ENCODE peak calls at places on chromosomes 2 and 18, in six cellular contexts. One of them, this sample, is unnamed.

GRCh38 chr2:28155627-28156026 is 237.0 kb upstream of the FOSL2 start:
- DNase-seq in glutamatergic neuron: no peak
- DNase-seq in type B pancreatic cell: no peak
- DNase-seq in H9: no peak
- DNase-seq in endothelial cell of umbilical vein: no peak
- DNase-seq in MM.1S: no peak
- DNase-seq in this sample: no peak

GRCh38 chr2:18299423-18300212 is 260.8 kb downstream of the RDH14 start:
- DNase-seq in glutamatergic neuron: no peak
- DNase-seq in type B pancreatic cell: no peak
- DNase-seq in H9: peak; percentile 31
- DNase-seq in endothelial cell of umbilical vein: peak; percentile 94
- DNase-seq in MM.1S: no peak
- DNase-seq in this sample: no peak

GRCh38 chr2:68987051-68987503 is 12.6 kb downstream of the GKN1 start:
- DNase-seq in glutamatergic neuron: no peak
- DNase-seq in type B pancreatic cell: no peak
- DNase-seq in H9: no peak
- DNase-seq in endothelial cell of umbilical vein: no peak
- DNase-seq in MM.1S: no peak
- DNase-seq in this sample: no peak

GRCh38 chr18:9734189-9734588 is 26.1 kb downstream of the RAB31 start:
- DNase-seq in glutamatergic neuron: no peak
- DNase-seq in type B pancreatic cell: peak; percentile 53
- DNase-seq in H9: no peak
- DNase-seq in endothelial cell of umbilical vein: no peak
- DNase-seq in MM.1S: no peak
- DNase-seq in this sample: no peak

GRCh38 chr18:22254088-22254487 is 84.7 kb downstream of the GATA6 start:
- DNase-seq in glutamatergic neuron: no peak
- DNase-seq in type B pancreatic cell: no peak
- DNase-seq in H9: no peak
- DNase-seq in endothelial cell of umbilical vein: no peak
- DNase-seq in MM.1S: no peak
- DNase-seq in this sample: no peak

GRCh38 chr2:218067523-218067922 is 1.5 kb upstream of the RUFY4 start:
- DNase-seq in glutamatergic neuron: no peak
- DNase-seq in type B pancreatic cell: peak; percentile 67
- DNase-seq in H9: peak; percentile 21
- DNase-seq in endothelial cell of umbilical vein: no peak
- DNase-seq in MM.1S: no peak
- DNase-seq in this sample: no peak

GRCh38 chr2:236250909-236251579 is 13.2 kb downstream of the ASB18 start:
- DNase-seq in glutamatergic neuron: no peak
- DNase-seq in type B pancreatic cell: peak; percentile 32
- DNase-seq in H9: no peak
- DNase-seq in endothelial cell of umbilical vein: peak; percentile 83
- DNase-seq in MM.1S: no peak
- DNase-seq in this sample: no peak

GRCh38 chr2:50712569-50712968 is 319.4 kb downstream of the NRXN1 start:
- DNase-seq in glutamatergic neuron: no peak
- DNase-seq in type B pancreatic cell: no peak
- DNase-seq in H9: no peak
- DNase-seq in endothelial cell of umbilical vein: no peak
- DNase-seq in MM.1S: no peak
- DNase-seq in this sample: no peak

GRCh38 chr2:20242727-20243377 is 17.9 kb upstream of the SDC1 start:
- DNase-seq in glutamatergic neuron: no peak
- DNase-seq in type B pancreatic cell: no peak
- DNase-seq in H9: peak; percentile 72
- DNase-seq in endothelial cell of umbilical vein: no peak
- DNase-seq in MM.1S: no peak
- DNase-seq in this sample: no peak

GRCh38 chr2:152715854-152716428 is 1.3 kb downstream of the PRPF40A start:
- DNase-seq in glutamatergic neuron: peak; percentile 56
- DNase-seq in type B pancreatic cell: no peak
- DNase-seq in H9: peak; percentile 57
- DNase-seq in endothelial cell of umbilical vein: peak; percentile 25
- DNase-seq in MM.1S: peak; percentile 32
- DNase-seq in this sample: no peak

GRCh38 chr18:48676756-48677368 is 138.0 kb downstream of the CTIF start:
- DNase-seq in glutamatergic neuron: peak; percentile 89
- DNase-seq in type B pancreatic cell: no peak
- DNase-seq in H9: peak; percentile 76
- DNase-seq in endothelial cell of umbilical vein: peak; percentile 47
- DNase-seq in MM.1S: peak; percentile 64
- DNase-seq in this sample: peak; percentile 87

GRCh38 chr2:233866479-233866878 is 1.7 kb downstream of the MSL3B start:
- DNase-seq in glutamatergic neuron: no peak
- DNase-seq in type B pancreatic cell: no peak
- DNase-seq in H9: no peak
- DNase-seq in endothelial cell of umbilical vein: no peak
- DNase-seq in MM.1S: no peak
- DNase-seq in this sample: no peak

GRCh38 chr18:36772339-36772738 is 56.5 kb downstream of the TPGS2 start:
- DNase-seq in glutamatergic neuron: no peak
- DNase-seq in type B pancreatic cell: no peak
- DNase-seq in H9: no peak
- DNase-seq in endothelial cell of umbilical vein: no peak
- DNase-seq in MM.1S: no peak
- DNase-seq in this sample: no peak

GRCh38 chr2:11889854-11890253 is 143.4 kb downstream of the LPIN1 start:
- DNase-seq in glutamatergic neuron: no peak
- DNase-seq in type B pancreatic cell: no peak
- DNase-seq in H9: no peak
- DNase-seq in endothelial cell of umbilical vein: no peak
- DNase-seq in MM.1S: no peak
- DNase-seq in this sample: no peak

GRCh38 chr2:168114021-168114420 is 133.4 kb downstream of the STK39 start:
- DNase-seq in glutamatergic neuron: no peak
- DNase-seq in type B pancreatic cell: no peak
- DNase-seq in H9: no peak
- DNase-seq in endothelial cell of umbilical vein: peak; percentile 90
- DNase-seq in MM.1S: no peak
- DNase-seq in this sample: no peak

GRCh38 chr2:168552450-168552856 is 96.4 kb downstream of the CERS6 start:
- DNase-seq in glutamatergic neuron: no peak
- DNase-seq in type B pancreatic cell: no peak
- DNase-seq in H9: peak; percentile 91
- DNase-seq in endothelial cell of umbilical vein: no peak
- DNase-seq in MM.1S: peak; percentile 42
- DNase-seq in this sample: peak; percentile 66

GRCh38 chr18:63260075-63260754 is 59.4 kb downstream of the BCL2 start:
- DNase-seq in glutamatergic neuron: no peak
- DNase-seq in type B pancreatic cell: no peak
- DNase-seq in H9: no peak
- DNase-seq in endothelial cell of umbilical vein: no peak
- DNase-seq in MM.1S: no peak
- DNase-seq in this sample: no peak

GRCh38 chr2:219627105-219628100 is at the start of gene SLC4A3:
- DNase-seq in glutamatergic neuron: peak; percentile 61
- DNase-seq in type B pancreatic cell: peak; percentile 70
- DNase-seq in H9: no peak
- DNase-seq in endothelial cell of umbilical vein: no peak
- DNase-seq in MM.1S: peak; percentile 16
- DNase-seq in this sample: no peak
- TF ChIP-seq CTCF in glutamatergic neuron: no peak
- TF ChIP-seq CTCF in type B pancreatic cell: no peak
- TF ChIP-seq CTCF in H9: peak; percentile 33
- TF ChIP-seq CTCF in endothelial cell of umbilical vein: no peak
- TF ChIP-seq CTCF in MM.1S: no peak
- TF ChIP-seq CTCF in this sample: no peak

DNA sequence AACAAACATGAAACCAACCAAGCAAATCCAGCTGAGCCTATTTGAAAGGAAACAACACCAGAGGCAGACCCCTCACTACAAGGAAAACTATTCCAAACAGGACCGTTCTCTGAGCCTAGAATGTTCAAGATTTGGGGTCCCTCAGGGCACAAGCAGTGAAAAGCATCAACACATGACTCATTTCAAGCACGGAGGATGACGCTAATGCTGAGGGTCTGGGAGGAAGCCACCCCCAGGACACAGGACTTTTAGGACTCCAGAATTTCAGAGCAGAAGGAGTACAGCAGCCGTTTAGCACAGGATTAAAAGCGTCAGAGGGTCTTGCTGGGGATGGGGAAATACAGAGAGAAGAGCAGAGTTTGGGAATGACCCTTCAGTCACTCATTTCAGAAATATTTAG is 168.9 kb downstream of the DLGAP1 start:
- DNase-seq in glutamatergic neuron: no peak
- DNase-seq in type B pancreatic cell: no peak
- DNase-seq in H9: no peak
- DNase-seq in endothelial cell of umbilical vein: no peak
- DNase-seq in MM.1S: no peak
- DNase-seq in this sample: no peak
- TF ChIP-seq CTCF in glutamatergic neuron: no peak
- TF ChIP-seq CTCF in type B pancreatic cell: no peak
- TF ChIP-seq CTCF in H9: no peak
- TF ChIP-seq CTCF in endothelial cell of umbilical vein: no peak
- TF ChIP-seq CTCF in MM.1S: no peak
- TF ChIP-seq CTCF in this sample: no peak

GRCh38 chr2:200814917-200815316 is 3.2 kb downstream of the BZW1 start:
- DNase-seq in glutamatergic neuron: no peak
- DNase-seq in type B pancreatic cell: no peak
- DNase-seq in H9: no peak
- DNase-seq in endothelial cell of umbilical vein: no peak
- DNase-seq in MM.1S: no peak
- DNase-seq in this sample: no peak
- TF ChIP-seq CTCF in glutamatergic neuron: no peak
- TF ChIP-seq CTCF in type B pancreatic cell: no peak
- TF ChIP-seq CTCF in H9: no peak
- TF ChIP-seq CTCF in endothelial cell of umbilical vein: no peak
- TF ChIP-seq CTCF in MM.1S: no peak
- TF ChIP-seq CTCF in this sample: no peak

GRCh38 chr18:26621161-26622026 is 73.0 kb upstream of the KCTD1 start:
- DNase-seq in glutamatergic neuron: peak; percentile 51
- DNase-seq in type B pancreatic cell: no peak
- DNase-seq in H9: peak; percentile 65
- DNase-seq in endothelial cell of umbilical vein: peak; percentile 15
- DNase-seq in MM.1S: peak; percentile 68
- DNase-seq in this sample: peak; percentile 70
- TF ChIP-seq CTCF in glutamatergic neuron: peak; percentile 48
- TF ChIP-seq CTCF in type B pancreatic cell: peak; percentile 72
- TF ChIP-seq CTCF in H9: peak; percentile 89
- TF ChIP-seq CTCF in endothelial cell of umbilical vein: peak; percentile 31
- TF ChIP-seq CTCF in MM.1S: peak; percentile 80
- TF ChIP-seq CTCF in this sample: peak; percentile 60

GRCh38 chr18:44723366-44723765 is 42.7 kb downstream of the SETBP1 start:
- DNase-seq in glutamatergic neuron: no peak
- DNase-seq in type B pancreatic cell: no peak
- DNase-seq in H9: no peak
- DNase-seq in endothelial cell of umbilical vein: no peak
- DNase-seq in MM.1S: no peak
- DNase-seq in this sample: no peak
- TF ChIP-seq CTCF in glutamatergic neuron: no peak
- TF ChIP-seq CTCF in type B pancreatic cell: no peak
- TF ChIP-seq CTCF in H9: no peak
- TF ChIP-seq CTCF in endothelial cell of umbilical vein: no peak
- TF ChIP-seq CTCF in MM.1S: no peak
- TF ChIP-seq CTCF in this sample: peak; percentile 39

GRCh38 chr2:200616656-200617055 is 30.8 kb downstream of the AOX1 start:
- DNase-seq in glutamatergic neuron: no peak
- DNase-seq in type B pancreatic cell: no peak
- DNase-seq in H9: no peak
- DNase-seq in endothelial cell of umbilical vein: no peak
- DNase-seq in MM.1S: no peak
- DNase-seq in this sample: no peak

GRCh38 chr2:200618051-200618419 is 32.2 kb downstream of the AOX1 start:
- DNase-seq in glutamatergic neuron: no peak
- DNase-seq in type B pancreatic cell: no peak
- DNase-seq in H9: no peak
- DNase-seq in endothelial cell of umbilical vein: no peak
- DNase-seq in MM.1S: no peak
- DNase-seq in this sample: no peak

GRCh38 chr2:200617089-200618050 is 31.6 kb downstream of the AOX1 start:
- DNase-seq in glutamatergic neuron: no peak
- DNase-seq in type B pancreatic cell: no peak
- DNase-seq in H9: no peak
- DNase-seq in endothelial cell of umbilical vein: no peak
- DNase-seq in MM.1S: peak; percentile 56
- DNase-seq in this sample: no peak

GRCh38 chr2:200619275-200619674 is 33.5 kb downstream of the AOX1 start:
- DNase-seq in glutamatergic neuron: no peak
- DNase-seq in type B pancreatic cell: no peak
- DNase-seq in H9: no peak
- DNase-seq in endothelial cell of umbilical vein: no peak
- DNase-seq in MM.1S: no peak
- DNase-seq in this sample: no peak

GRCh38 chr2:200618590-200619021 is 32.8 kb downstream of the AOX1 start:
- DNase-seq in glutamatergic neuron: no peak
- DNase-seq in type B pancreatic cell: no peak
- DNase-seq in H9: no peak
- DNase-seq in endothelial cell of umbilical vein: no peak
- DNase-seq in MM.1S: no peak
- DNase-seq in this sample: no peak
- TF ChIP-seq CTCF in glutamatergic neuron: no peak
- TF ChIP-seq CTCF in type B pancreatic cell: no peak
- TF ChIP-seq CTCF in H9: no peak
- TF ChIP-seq CTCF in endothelial cell of umbilical vein: no peak
- TF ChIP-seq CTCF in MM.1S: no peak
- TF ChIP-seq CTCF in this sample: no peak

This sample was measured in GM13976.